ENCODE peak calls at places on chromosomes 3 and 15, in seven cellular contexts. X is NB4; S is tibial nerve; F is activated effector memory CD4-positive, alpha-beta T cell treated with Interleukin-2 at 50 U/mL for 16 hours; J is EL; K is HS-27A; W is Panc1. Y is an unnamed sample.
A peak's percentile ranks its signal among the peaks of the same experiment; 100 is the strongest.

GRCh38 chr3:164521644-164522043 is 556.7 kb downstream of the SI start:
- DNase-seq in X (no peak), S (no peak), F (no peak), J (no peak), K (no peak), W (no peak), Y (no peak)

GRCh38 chr3:15333099-15333956 is 942 bp upstream of the SH3BP5 start:
- DNase-seq in X (no peak), S (no peak), F (no peak), J (no peak), K (no peak), W (no peak), Y (no peak)

GRCh38 chr3:129521702-129522101 is 6.7 kb upstream of the RHO start:
- DNase-seq in X (no peak), S (no peak), F (no peak), J (no peak), K (no peak), W (no peak), Y (no peak)

GRCh38 chr3:19013879-19014278 is 134.4 kb upstream of the KCNH8 start:
- DNase-seq in X (peak; percentile 7), S (no peak), F (no peak), J (no peak), K (no peak), W (no peak), Y (no peak)

GRCh38 chr3:188326111-188326510 is 172.2 kb downstream of the LPP start:
- DNase-seq in X (no peak), S (no peak), F (no peak), J (no peak), K (no peak), W (no peak), Y (no peak)

GRCh38 chr15:78368671-78369070 is 28.5 kb downstream of the CRABP1 start:
- DNase-seq in X (peak; percentile 40), S (no peak), F (no peak), J (no peak), K (no peak), W (no peak), Y (no peak)

GRCh38 chr15:47711654-47712053 is 5.7 kb upstream of the SEMA6D start:
- DNase-seq in X (peak; percentile 22), S (no peak), F (no peak), J (peak; percentile 19), K (no peak), W (no peak), Y (no peak)

GRCh38 chr3:74614133-74614967 is at the start of gene CNTN3:
- DNase-seq in X (no peak), S (no peak), F (no peak), J (peak; percentile 61), K (no peak), W (no peak), Y (no peak)

GRCh38 chr15:79066391-79067090 is 24.0 kb downstream of the RASGRF1 start:
- DNase-seq in X (no peak), S (no peak), F (no peak), J (no peak), K (no peak), W (no peak), Y (no peak)

GRCh38 chr15:33941279-33942063 is 26.8 kb upstream of the CHRM5 start:
- DNase-seq in X (no peak), S (no peak), F (no peak), J (no peak), K (no peak), W (no peak), Y (no peak)

GRCh38 chr3:157201648-157202278 is 41.8 kb upstream of the CCNL1 start:
- DNase-seq in X (peak; percentile 63), S (no peak), F (no peak), J (peak; percentile 49), K (no peak), W (peak; percentile 33), Y (no peak)

GRCh38 chr15:39488498-39488897 is 92.4 kb upstream of the THBS1 start:
- DNase-seq in X (no peak), S (no peak), F (no peak), J (no peak), K (no peak), W (no peak), Y (no peak)

GRCh38 chr3:111627092-111627491 is 31.9 kb upstream of the ZBED2 start:
- DNase-seq in X (no peak), S (no peak), F (no peak), J (peak; percentile 24), K (no peak), W (no peak), Y (no peak)

GRCh38 chr15:30921781-30922371 is 18.2 kb downstream of the FAN1 start:
- DNase-seq in X (no peak), S (no peak), F (no peak), J (no peak), K (no peak), W (no peak), Y (no peak)

GRCh38 chr3:45057557-45057956 is 31.5 kb downstream of the CLEC3B start:
- DNase-seq in X (no peak), S (no peak), F (no peak), J (no peak), K (no peak), W (no peak), Y (no peak)

GRCh38 chr3:110430146-110430545 is 641.5 kb upstream of the NECTIN3 start:
- DNase-seq in X (no peak), S (no peak), F (no peak), J (no peak), K (no peak), W (no peak), Y (no peak)

GRCh38 chr3:30548605-30549004 is 57.8 kb upstream of the TGFBR2 start:
- DNase-seq in X (peak; percentile 29), S (no peak), F (no peak), J (no peak), K (no peak), W (no peak), Y (no peak)

GRCh38 chr3:128316456-128316855 is 150.2 kb downstream of the DNAJB8 start:
- DNase-seq in X (no peak), S (no peak), F (peak; percentile 57), J (no peak), K (no peak), W (no peak), Y (peak; percentile 10)

GRCh38 chr3:111246967-111247760 is 175.5 kb downstream of the NECTIN3 start:
- DNase-seq in X (no peak), S (no peak), F (no peak), J (peak; percentile 82), K (peak; percentile 22), W (no peak), Y (no peak)

GRCh38 chr15:99085413-99086326 is 19.2 kb upstream of the SYNM start:
- DNase-seq in X (no peak), S (no peak), F (no peak), J (peak; percentile 60), K (peak; percentile 14), W (no peak), Y (peak; percentile 9)

GRCh38 chr3:13932578-13933295 is 52.9 kb upstream of the WNT7A start:
- DNase-seq in X (no peak), S (no peak), F (no peak), J (no peak), K (no peak), W (no peak), Y (no peak)

GRCh38 chr3:33071181-33071580 is 25.8 kb downstream of the GLB1 start:
- DNase-seq in X (no peak), S (no peak), F (no peak), J (no peak), K (no peak), W (no peak), Y (no peak)

GRCh38 chr15:67601008-67601620 is 58.6 kb downstream of the MAP2K5 start:
- DNase-seq in X (no peak), S (no peak), F (no peak), J (peak; percentile 67), K (peak; percentile 29), W (no peak), Y (no peak)

GRCh38 chr15:90201944-90202375 is 830 bp downstream of the SEMA4B start:
- DNase-seq in X (no peak), S (no peak), F (no peak), J (peak; percentile 17), K (no peak), W (no peak), Y (no peak)

GRCh38 chr3:98528474-98529346 is 3.1 kb upstream of the GPR15 start:
- DNase-seq in X (no peak), S (no peak), F (no peak), J (no peak), K (no peak), W (no peak), Y (no peak)

GRCh38 chr15:66670198-66670597 is 31.8 kb upstream of the SMAD6 start:
- DNase-seq in X (no peak), S (no peak), F (no peak), J (no peak), K (no peak), W (no peak), Y (no peak)

GRCh38 chr3:50364573-50365079 is 5.3 kb upstream of the TMEM115 start:
- DNase-seq in X (no peak), S (no peak), F (no peak), J (no peak), K (no peak), W (no peak), Y (no peak)

GRCh38 chr3:10495003-10495402 is 10.4 kb downstream of the ATP2B2 start:
- DNase-seq in X (no peak), S (no peak), F (no peak), J (peak; percentile 56), K (no peak), W (no peak), Y (peak; percentile 72)

GRCh38 chr3:157746391-157746790 is 243.2 kb upstream of the VEPH1 start:
- DNase-seq in X (no peak), S (no peak), F (no peak), J (peak; percentile 70), K (no peak), W (no peak), Y (no peak)

GRCh38 chr3:73284432-73284831 is 223.0 kb downstream of the EBLN2 start:
- DNase-seq in X (no peak), S (no peak), F (no peak), J (no peak), K (no peak), W (no peak), Y (no peak)

GRCh38 chr3:182682263-182683229 is 110.8 kb upstream of the ATP11B start:
- DNase-seq in X (peak; percentile 63), S (no peak), F (peak; percentile 27), J (peak; percentile 46), K (no peak), W (no peak), Y (no peak)

GRCh38 chr3:62793961-62794360 is 81.3 kb downstream of the CADPS start:
- DNase-seq in X (no peak), S (no peak), F (no peak), J (no peak), K (no peak), W (no peak), Y (no peak)

GRCh38 chr15:28178290-28178689 is 79.2 kb upstream of the OCA2 start:
- DNase-seq in X (no peak), S (no peak), F (no peak), J (no peak), K (no peak), W (no peak), Y (no peak)

Y was measured in breast epithelium.